ENCODE peak calls at places on chromosomes 7 and 10, in four cellular contexts. T, H, D and Z are unnamed samples.

GRCh38 chr7:141128931-141129330 is 55.1 kb downstream of the TMEM178B start:
- DNase-seq in D (no peak), T (no peak), H (no peak), Z (no peak)

GRCh38 chr10:130231211-130231850 is 95.1 kb downstream of the GLRX3 start:
- DNase-seq in T (no peak), D (no peak), H (no peak), Z (no peak)

GRCh38 chr10:116268976-116269375 is 4.0 kb downstream of the GFRA1 start:
- DNase-seq in H (no peak), T (no peak), D (no peak), Z (no peak)

GRCh38 chr10:86954681-86955500 is 2.5 kb downstream of the MMRN2 start:
- DNase-seq in H (no peak), T (no peak), D (no peak), Z (no peak)

GRCh38 chr7:155581954-155582353 is 35.6 kb upstream of the CNPY1 start:
- DNase-seq in H (no peak), D (no peak), T (no peak), Z (no peak)

GRCh38 chr7:90751595-90751994 is 155.5 kb downstream of the CDK14 start:
- DNase-seq in D (no peak), T (no peak), H (no peak), Z (no peak)

GRCh38 chr10:63376560-63377304 is 89.0 kb downstream of the JMJD1C start:
- DNase-seq in T (peak; percentile 64), D (no peak), H (no peak), Z (no peak)

GRCh38 chr7:101911011-101911799 is 93.8 kb downstream of the CUX1 start:
- DNase-seq in H (no peak), T (no peak), D (no peak), Z (no peak)

GRCh38 chr7:69177941-69178494 is 420.3 kb upstream of the AUTS2 start:
- DNase-seq in H (no peak), T (no peak), D (no peak), Z (peak; percentile 3)

GRCh38 chr7:41693150-41693997 is 9.5 kb downstream of the INHBA start:
- DNase-seq in D (no peak), H (no peak), T (no peak), Z (no peak)

GRCh38 chr7:108613147-108613948 is 43.7 kb downstream of the DNAJB9 start:
- DNase-seq in H (peak; percentile 32), T (no peak), D (no peak), Z (peak; percentile 43)

GRCh38 chr7:132503415-132503814 is 72.9 kb downstream of the PLXNA4 start:
- DNase-seq in D (no peak), T (no peak), H (no peak), Z (no peak)

GRCh38 chr7:132504071-132504470 is 72.2 kb downstream of the PLXNA4 start:
- DNase-seq in D (no peak), H (no peak), T (no peak), Z (no peak)

GRCh38 chr7:132500727-132501410 is 75.4 kb downstream of the PLXNA4 start:
- DNase-seq in H (no peak), T (no peak), D (no peak), Z (no peak)

GRCh38 chr7:132501956-132502355 is 74.3 kb downstream of the PLXNA4 start:
- DNase-seq in H (no peak), D (no peak), T (no peak), Z (no peak)

DNA sequence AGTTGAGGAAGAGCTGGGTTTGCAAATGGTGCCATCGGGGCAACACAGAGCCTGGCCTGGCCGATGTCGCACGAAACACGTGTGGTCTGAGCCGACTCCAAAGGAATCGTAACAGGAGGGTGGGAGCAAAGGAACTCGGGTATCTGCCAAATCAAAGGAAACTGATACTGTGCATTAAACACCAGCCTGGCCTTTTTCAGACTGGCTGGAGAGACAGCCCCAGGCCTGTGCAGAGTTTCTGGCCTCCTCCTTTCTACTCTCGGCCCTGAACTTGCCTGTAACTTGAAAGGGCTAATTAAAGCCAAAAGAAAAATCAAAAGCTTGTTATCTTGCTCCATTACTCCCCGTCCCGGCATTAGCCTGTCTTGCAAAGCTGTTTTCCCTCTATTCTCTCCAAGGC is 71.4 kb downstream of the PLXNA4 start:
- DNase-seq in D (no peak), H (no peak), T (no peak), Z (no peak)
- TF ChIP-seq ZNF274 in D (no peak), H (no peak), T (no peak), Z (no peak)

GRCh38 chr7:82677493-82677892 is 233.9 kb upstream of the CACNA2D1 start:
- DNase-seq in D (no peak), T (no peak), H (no peak), Z (no peak)
- TF ChIP-seq SUZ12 in D (no peak), T (no peak), H (no peak), Z (no peak)

DNA sequence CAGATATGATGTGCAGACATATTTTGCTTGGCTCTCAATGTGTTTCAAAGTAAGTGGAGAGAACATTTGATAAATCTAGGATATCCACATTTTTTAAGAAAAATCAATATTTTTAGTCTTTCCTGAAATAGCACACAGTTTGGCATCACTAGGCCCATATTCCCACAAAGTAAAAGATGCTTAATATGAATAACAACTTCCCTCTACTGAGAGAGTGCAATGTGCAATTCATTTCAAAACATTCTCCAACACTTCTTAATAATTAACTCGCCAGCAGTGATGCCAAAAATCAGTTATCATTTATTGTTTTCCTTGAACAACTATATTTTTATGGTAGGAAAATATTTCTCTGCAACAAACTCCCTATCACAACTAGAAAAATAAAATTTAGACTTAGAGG is 800.2 kb upstream of the MBL2 start:
- DNase-seq in D (no peak), H (no peak), T (no peak), Z (no peak)
- H3K36me3 ChIP-seq in D (no peaks in the 10 kb centered on the region), H (no peaks in the 10 kb centered on the region), T (no peaks in the 10 kb centered on the region), Z (no peaks in the 10 kb centered on the region)

DNA sequence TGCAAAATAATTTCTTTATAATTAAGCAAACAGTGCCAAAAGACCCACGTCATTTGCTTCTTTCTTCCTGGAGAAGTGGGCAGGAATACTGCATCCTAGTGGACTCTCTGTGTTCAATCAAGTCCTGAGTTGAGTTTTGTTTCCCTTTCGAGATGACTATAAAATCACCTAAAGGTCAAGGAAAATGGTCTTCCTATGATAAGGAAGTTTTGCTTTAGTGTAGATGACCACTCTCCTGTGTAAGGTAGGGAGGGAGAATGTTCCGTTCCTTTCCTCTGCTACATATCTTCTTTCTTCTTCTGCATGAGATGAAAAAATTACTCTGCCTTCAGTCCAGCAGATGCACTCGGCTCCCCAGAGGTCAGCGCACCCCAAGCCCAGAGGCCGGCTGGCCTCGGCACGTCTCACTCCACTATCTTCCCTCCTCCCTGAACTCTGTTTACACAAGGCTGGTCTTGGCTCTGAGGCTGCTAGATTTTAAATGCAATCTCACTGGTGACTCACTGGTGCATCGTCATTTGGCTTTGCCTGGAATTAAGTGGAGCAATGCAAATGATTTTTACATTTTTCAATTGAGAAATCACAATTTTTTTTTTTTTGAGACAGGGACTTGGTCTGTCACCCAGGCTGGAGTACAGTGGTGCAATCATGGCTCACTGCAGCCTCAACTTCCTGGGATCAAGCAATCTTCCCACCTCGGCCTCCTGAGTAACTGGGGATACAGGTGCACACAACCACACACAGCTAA is 18.6 kb upstream of the VDAC2 start:
- DNase-seq in T (no peak), H (peak; percentile 78), D (no peak), Z (no peak)
- TF ChIP-seq ZNF274 in T (no peak), H (no peak), D (no peak), Z (no peak)

GRCh38 chr7:146700015-146700560 is 583.5 kb downstream of the CNTNAP2 start:
- DNase-seq in D (no peak), H (no peak), T (no peak), Z (no peak)
- TF ChIP-seq SUZ12 in D (no peak), H (no peak), T (no peak), Z (no peak)

GRCh38 chr10:125742465-125742864 is 23.0 kb downstream of the EDRF1 start:
- DNase-seq in D (no peak), T (no peak), H (peak; percentile 8), Z (no peak)
- H3K36me3 ChIP-seq in D (peaks cover 81% of the 10 kb centered on the region), T (peaks cover 57% of the 10 kb centered on the region), H (peaks cover 72% of the 10 kb centered on the region), Z (peaks cover 92% of the 10 kb centered on the region)

GRCh38 chr7:153522261-153522660 is 529.9 kb upstream of the DPP6 start:
- DNase-seq in H (no peak), D (no peak), T (no peak), Z (no peak)
- TF ChIP-seq ZNF274 in H (no peak), D (no peak), T (no peak), Z (no peak)

GRCh38 chr10:31700222-31700621 is 228.4 kb downstream of the ARHGAP12 start:
- DNase-seq in H (no peak), T (no peak), D (no peak), Z (no peak)
- TF ChIP-seq SUZ12 in H (no peak), T (no peak), D (no peak), Z (no peak)

DNA sequence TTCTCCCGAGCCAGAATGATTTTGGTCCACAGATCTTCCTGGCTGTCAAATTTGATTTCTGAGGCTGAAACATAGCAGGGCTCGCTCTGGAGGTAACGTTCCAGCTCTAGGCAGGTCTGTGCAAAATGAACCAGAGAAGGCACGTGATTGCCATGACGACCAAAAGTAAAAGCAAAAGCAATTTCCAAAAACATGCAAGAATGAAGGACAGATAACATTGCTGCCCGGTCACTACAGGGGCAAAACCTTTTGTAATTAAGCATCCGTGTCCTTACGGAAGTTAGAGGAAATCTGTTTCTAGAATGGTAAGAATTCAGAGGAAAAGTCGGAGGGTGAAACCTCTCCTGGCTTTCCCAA is 2.9 kb downstream of the KLF6 start:
- DNase-seq in D (no peak), H (no peak), T (no peak), Z (no peak)
- H3K36me3 ChIP-seq in D (peaks cover 46% of the 10 kb centered on the region), H (peaks cover 54% of the 10 kb centered on the region), T (peaks cover 36% of the 10 kb centered on the region), Z (peaks cover 67% of the 10 kb centered on the region)

GRCh38 chr10:132395704-132396494 is 1.1 kb upstream of the PWWP2B start:
- DNase-seq in H (peak; percentile 62), D (no peak), T (no peak), Z (peak; percentile 23)

GRCh38 chr10:132397671-132398565 is 918 bp downstream of the PWWP2B start:
- DNase-seq in H (no peak), T (no peak), D (no peak), Z (no peak)

GRCh38 chr10:132396495-132397035 is 435 bp upstream of the PWWP2B start:
- DNase-seq in H (peak; percentile 26), T (no peak), D (no peak), Z (no peak)

GRCh38 chr10:132398566-132398991 is 1.6 kb downstream of the PWWP2B start:
- DNase-seq in T (no peak), H (no peak), D (no peak), Z (no peak)

DNA sequence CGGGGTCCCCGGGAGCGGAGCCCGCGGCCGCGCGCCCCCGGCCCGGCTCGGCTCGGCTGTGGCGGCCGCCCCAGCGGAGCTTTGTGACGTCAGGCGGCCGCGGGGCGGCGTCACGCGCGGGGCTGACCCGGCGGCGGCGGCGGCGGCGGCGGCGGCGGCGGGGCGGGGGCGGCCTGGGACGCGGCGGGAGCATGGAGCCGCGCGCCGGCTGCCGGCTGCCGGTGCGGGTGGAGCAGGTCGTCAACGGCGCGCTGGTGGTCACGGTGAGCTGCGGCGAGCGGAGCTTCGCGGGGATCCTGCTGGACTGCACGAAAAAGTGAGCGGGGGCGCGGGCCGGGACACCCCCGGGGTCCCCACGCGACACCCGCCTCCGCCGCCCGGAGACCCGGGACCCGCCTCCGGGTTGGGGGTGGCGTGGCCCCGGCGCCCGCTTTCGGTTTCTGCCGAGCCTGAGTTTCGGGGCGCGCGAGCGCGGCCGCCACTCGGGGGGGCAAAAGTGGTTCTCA is at the start of gene PWWP2B:
- DNase-seq in D (no peak), H (no peak), T (no peak), Z (no peak)
- TF ChIP-seq ZNF274 in D (no peak), H (no peak), T (no peak), Z (no peak)